ENCODE peak calls at places on chromosomes 1 and 21, in seven cellular contexts. One of them, this sample, is unnamed.

GRCh38 chr1:99481391-99481996 is 164.4 kb upstream of the PALMD start:
- DNase-seq in transverse colon: peak
- DNase-seq in spleen: no peak
- DNase-seq in suprapubic skin: no peak
- DNase-seq in uterus: no peak
- DNase-seq in esophagus squamous epithelium: no peak
- DNase-seq in esophagus muscularis mucosa: no peak
- DNase-seq in this sample: no peak

GRCh38 chr1:46302091-46303037 is 1.1 kb downstream of the LRRC41 start:
- DNase-seq in transverse colon: peak
- DNase-seq in spleen: peak
- DNase-seq in suprapubic skin: no peak
- DNase-seq in uterus: peak
- DNase-seq in esophagus squamous epithelium: no peak
- DNase-seq in esophagus muscularis mucosa: no peak
- DNase-seq in this sample: peak

GRCh38 chr21:42455196-42455595 is 40.8 kb downstream of the RSPH1 start:
- DNase-seq in transverse colon: peak
- DNase-seq in spleen: peak
- DNase-seq in suprapubic skin: no peak
- DNase-seq in uterus: no peak
- DNase-seq in esophagus squamous epithelium: no peak
- DNase-seq in esophagus muscularis mucosa: no peak
- DNase-seq in this sample: no peak

GRCh38 chr1:69126761-69127160 is 441.0 kb upstream of the LRRC7 start:
- DNase-seq in transverse colon: no peak
- DNase-seq in spleen: no peak
- DNase-seq in suprapubic skin: no peak
- DNase-seq in uterus: no peak
- DNase-seq in esophagus squamous epithelium: no peak
- DNase-seq in esophagus muscularis mucosa: no peak
- DNase-seq in this sample: no peak

GRCh38 chr1:167148388-167148787 is 54.5 kb downstream of the STYXL2 start:
- DNase-seq in transverse colon: no peak
- DNase-seq in spleen: no peak
- DNase-seq in suprapubic skin: no peak
- DNase-seq in uterus: no peak
- DNase-seq in esophagus squamous epithelium: no peak
- DNase-seq in esophagus muscularis mucosa: peak
- DNase-seq in this sample: no peak

GRCh38 chr21:46189213-46189958 is 5.1 kb upstream of the SPATC1L start:
- DNase-seq in transverse colon: no peak
- DNase-seq in spleen: no peak
- DNase-seq in suprapubic skin: peak
- DNase-seq in uterus: no peak
- DNase-seq in esophagus squamous epithelium: no peak
- DNase-seq in esophagus muscularis mucosa: peak
- DNase-seq in this sample: no peak

GRCh38 chr1:19400189-19400588 is 85.2 kb downstream of the CAPZB start:
- DNase-seq in transverse colon: no peak
- DNase-seq in spleen: no peak
- DNase-seq in suprapubic skin: no peak
- DNase-seq in uterus: no peak
- DNase-seq in esophagus squamous epithelium: no peak
- DNase-seq in esophagus muscularis mucosa: no peak
- DNase-seq in this sample: no peak

GRCh38 chr1:203486618-203487370 is 7.2 kb upstream of the OPTC start:
- DNase-seq in transverse colon: no peak
- DNase-seq in spleen: no peak
- DNase-seq in suprapubic skin: no peak
- DNase-seq in uterus: peak
- DNase-seq in esophagus squamous epithelium: no peak
- DNase-seq in esophagus muscularis mucosa: no peak
- DNase-seq in this sample: peak

GRCh38 chr1:237999426-238000052 is 108.8 kb upstream of the ZP4 start:
- DNase-seq in transverse colon: no peak
- DNase-seq in spleen: no peak
- DNase-seq in suprapubic skin: no peak
- DNase-seq in uterus: no peak
- DNase-seq in esophagus squamous epithelium: no peak
- DNase-seq in esophagus muscularis mucosa: no peak
- DNase-seq in this sample: no peak

GRCh38 chr1:244340396-244340795 is 111.3 kb downstream of the ADSS2 start:
- DNase-seq in transverse colon: no peak
- DNase-seq in spleen: no peak
- DNase-seq in suprapubic skin: no peak
- DNase-seq in uterus: no peak
- DNase-seq in esophagus squamous epithelium: no peak
- DNase-seq in esophagus muscularis mucosa: no peak
- DNase-seq in this sample: no peak

GRCh38 chr1:41542196-41542955 is 57.9 kb upstream of the EDN2 start:
- DNase-seq in transverse colon: peak
- DNase-seq in spleen: no peak
- DNase-seq in suprapubic skin: peak
- DNase-seq in uterus: peak
- DNase-seq in esophagus squamous epithelium: no peak
- DNase-seq in esophagus muscularis mucosa: no peak
- DNase-seq in this sample: no peak

GRCh38 chr1:152198982-152199381 is 25.0 kb downstream of the HRNR start:
- DNase-seq in transverse colon: no peak
- DNase-seq in spleen: no peak
- DNase-seq in suprapubic skin: no peak
- DNase-seq in uterus: no peak
- DNase-seq in esophagus squamous epithelium: no peak
- DNase-seq in esophagus muscularis mucosa: no peak
- DNase-seq in this sample: no peak

GRCh38 chr1:27575861-27576331 is 28.0 kb downstream of the AHDC1 start:
- DNase-seq in transverse colon: peak
- DNase-seq in spleen: peak
- DNase-seq in suprapubic skin: no peak
- DNase-seq in uterus: peak
- DNase-seq in esophagus squamous epithelium: no peak
- DNase-seq in esophagus muscularis mucosa: peak
- DNase-seq in this sample: no peak
- H3K27ac ChIP-seq in transverse colon: peak
- H3K27ac ChIP-seq in spleen: peak
- H3K27ac ChIP-seq in suprapubic skin: peak
- H3K27ac ChIP-seq in uterus: peak
- H3K27ac ChIP-seq in esophagus squamous epithelium: peak
- H3K27ac ChIP-seq in esophagus muscularis mucosa: peak
- H3K27ac ChIP-seq in this sample: peak

GRCh38 chr1:234531181-234532132 is 52.5 kb upstream of the TARBP1 start:
- DNase-seq in transverse colon: peak
- DNase-seq in spleen: peak
- DNase-seq in suprapubic skin: peak
- DNase-seq in uterus: peak
- DNase-seq in esophagus squamous epithelium: no peak
- DNase-seq in esophagus muscularis mucosa: no peak
- DNase-seq in this sample: peak
- TF ChIP-seq POLR2A in transverse colon: peak
- TF ChIP-seq POLR2A in spleen: no peak
- TF ChIP-seq POLR2A in suprapubic skin: no peak
- TF ChIP-seq POLR2A in uterus: peak
- TF ChIP-seq POLR2A in esophagus squamous epithelium: no peak
- TF ChIP-seq POLR2A in esophagus muscularis mucosa: no peak
- TF ChIP-seq POLR2A in this sample: peak

GRCh38 chr1:94973271-94973922 is 46.5 kb upstream of the CNN3 start:
- DNase-seq in transverse colon: no peak
- DNase-seq in spleen: no peak
- DNase-seq in suprapubic skin: no peak
- DNase-seq in uterus: no peak
- DNase-seq in esophagus squamous epithelium: no peak
- DNase-seq in esophagus muscularis mucosa: no peak
- DNase-seq in this sample: no peak

GRCh38 chr1:94971491-94971924 is 44.6 kb upstream of the CNN3 start:
- DNase-seq in transverse colon: no peak
- DNase-seq in spleen: no peak
- DNase-seq in suprapubic skin: no peak
- DNase-seq in uterus: no peak
- DNase-seq in esophagus squamous epithelium: no peak
- DNase-seq in esophagus muscularis mucosa: no peak
- DNase-seq in this sample: no peak

GRCh38 chr1:94976996-94977548 is 50.2 kb upstream of the CNN3 start:
- DNase-seq in transverse colon: no peak
- DNase-seq in spleen: no peak
- DNase-seq in suprapubic skin: no peak
- DNase-seq in uterus: no peak
- DNase-seq in esophagus squamous epithelium: no peak
- DNase-seq in esophagus muscularis mucosa: no peak
- DNase-seq in this sample: no peak

GRCh38 chr1:94974224-94974623 is 47.3 kb upstream of the CNN3 start:
- DNase-seq in transverse colon: no peak
- DNase-seq in spleen: no peak
- DNase-seq in suprapubic skin: no peak
- DNase-seq in uterus: no peak
- DNase-seq in esophagus squamous epithelium: no peak
- DNase-seq in esophagus muscularis mucosa: no peak
- DNase-seq in this sample: no peak

GRCh38 chr1:94974824-94975223 is 47.9 kb upstream of the CNN3 start:
- DNase-seq in transverse colon: no peak
- DNase-seq in spleen: no peak
- DNase-seq in suprapubic skin: no peak
- DNase-seq in uterus: no peak
- DNase-seq in esophagus squamous epithelium: no peak
- DNase-seq in esophagus muscularis mucosa: no peak
- DNase-seq in this sample: no peak
- H3K27ac ChIP-seq in transverse colon: peak
- H3K27ac ChIP-seq in spleen: no peak
- H3K27ac ChIP-seq in suprapubic skin: peak
- H3K27ac ChIP-seq in uterus: peak
- H3K27ac ChIP-seq in esophagus squamous epithelium: peak
- H3K27ac ChIP-seq in esophagus muscularis mucosa: no peak
- H3K27ac ChIP-seq in this sample: no peak

DNA sequence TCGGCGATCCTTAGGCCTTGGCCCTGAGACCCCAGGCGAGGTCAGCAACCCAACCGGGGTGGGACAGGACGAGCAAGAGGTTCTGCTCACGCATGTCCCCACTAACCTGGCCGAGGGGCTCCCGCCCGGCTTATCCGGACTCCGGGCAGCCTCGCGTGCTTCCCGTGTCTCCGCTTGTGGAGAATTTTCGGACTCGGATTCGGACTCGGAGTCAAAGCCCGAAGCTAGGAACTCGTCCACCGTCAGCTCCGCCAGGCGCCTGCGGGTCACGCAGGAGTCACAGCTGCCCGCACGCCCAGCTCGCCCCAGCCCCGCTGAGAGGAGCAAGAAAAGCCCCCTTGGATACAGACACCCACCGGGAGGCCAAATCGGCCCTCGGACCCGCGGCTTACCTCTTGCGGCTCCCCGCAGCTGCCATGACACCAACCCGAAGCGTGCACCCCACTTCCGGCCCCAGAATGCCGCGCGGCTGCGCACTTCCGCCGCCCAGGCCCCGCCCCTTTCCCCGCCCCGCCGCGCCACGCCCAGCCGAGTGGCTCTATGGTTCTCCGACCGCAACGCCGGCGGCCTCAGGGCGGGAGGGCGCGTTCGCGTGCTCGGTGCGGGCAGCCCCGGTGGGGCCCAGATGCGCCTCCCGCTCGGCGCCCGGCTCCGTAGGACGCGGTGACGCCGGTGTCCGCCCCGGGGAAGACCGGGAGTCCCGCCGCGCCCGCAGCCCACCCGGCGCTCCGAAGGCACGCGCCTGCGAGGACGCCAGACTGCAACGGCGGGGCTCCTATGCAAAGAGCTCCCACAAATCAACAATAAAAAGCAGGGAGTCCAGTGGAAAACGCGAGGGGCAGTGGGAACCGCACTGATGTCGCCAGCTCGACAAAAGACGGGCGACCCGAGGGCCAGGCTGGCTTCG is at the start of gene NOC2L:
- DNase-seq in transverse colon: peak
- DNase-seq in spleen: peak
- DNase-seq in suprapubic skin: peak
- DNase-seq in uterus: peak
- DNase-seq in esophagus squamous epithelium: peak
- DNase-seq in esophagus muscularis mucosa: peak
- DNase-seq in this sample: peak
- TF ChIP-seq POLR2A in transverse colon: no peak
- TF ChIP-seq POLR2A in spleen: no peak
- TF ChIP-seq POLR2A in suprapubic skin: no peak
- TF ChIP-seq POLR2A in uterus: peak
- TF ChIP-seq POLR2A in esophagus squamous epithelium: no peak
- TF ChIP-seq POLR2A in esophagus muscularis mucosa: no peak
- TF ChIP-seq POLR2A in this sample: peak

GRCh38 chr1:161843156-161843555 is 77.0 kb downstream of the ATF6 start:
- DNase-seq in transverse colon: no peak
- DNase-seq in spleen: no peak
- DNase-seq in suprapubic skin: no peak
- DNase-seq in uterus: no peak
- DNase-seq in esophagus squamous epithelium: no peak
- DNase-seq in esophagus muscularis mucosa: no peak
- DNase-seq in this sample: no peak
- H3K27ac ChIP-seq in transverse colon: no peak
- H3K27ac ChIP-seq in spleen: no peak
- H3K27ac ChIP-seq in suprapubic skin: no peak
- H3K27ac ChIP-seq in uterus: no peak
- H3K27ac ChIP-seq in esophagus squamous epithelium: no peak
- H3K27ac ChIP-seq in esophagus muscularis mucosa: no peak
- H3K27ac ChIP-seq in this sample: no peak

GRCh38 chr1:26784023-26784871 is 3.5 kb upstream of the PIGV start:
- DNase-seq in transverse colon: peak
- DNase-seq in spleen: no peak
- DNase-seq in suprapubic skin: no peak
- DNase-seq in uterus: peak
- DNase-seq in esophagus squamous epithelium: no peak
- DNase-seq in esophagus muscularis mucosa: no peak
- DNase-seq in this sample: peak
- TF ChIP-seq POLR2A in transverse colon: no peak
- TF ChIP-seq POLR2A in spleen: no peak
- TF ChIP-seq POLR2A in suprapubic skin: no peak
- TF ChIP-seq POLR2A in uterus: no peak
- TF ChIP-seq POLR2A in esophagus squamous epithelium: no peak
- TF ChIP-seq POLR2A in esophagus muscularis mucosa: no peak
- TF ChIP-seq POLR2A in this sample: peak